ENCODE peak calls at places on chromosome 22, in seven cellular contexts. J is left lung, X is stomach, B is mammary epithelial cell, N is fibroblast of the aortic adventitia, V is AG10803, F is pancreas. A is an unnamed sample.

GRCh38 chr22:39173787-39174497 is 21.5 kb upstream of the CBX7 start:
- DNase-seq in B (no peak), F (no peak), V (no peak), X (no peak), N (no peak), J (no peak), A (no peak)

GRCh38 chr22:28398987-28399386 is 280.7 kb downstream of the TTC28 start:
- DNase-seq in B (no peak), V (no peak), N (peak; percentile 58), F (no peak), X (no peak), J (no peak), A (peak; percentile 60)

GRCh38 chr22:17235149-17235655 is 16.0 kb upstream of the ADA2 start:
- DNase-seq in J (no peak), F (no peak), N (no peak), V (no peak), X (no peak), B (no peak), A (no peak)

GRCh38 chr22:27962268-27963191 is 43.5 kb upstream of the PITPNB start:
- DNase-seq in V (peak; percentile 30), F (no peak), B (no peak), X (no peak), J (no peak), N (no peak), A (peak; percentile 45)

GRCh38 chr22:37310075-37310606 is 27.8 kb downstream of the CYTH4 start:
- DNase-seq in B (peak; percentile 58), V (no peak), J (no peak), X (no peak), F (no peak), N (no peak), A (no peak)

GRCh38 chr22:38271927-38272372 is 860 bp downstream of the TMEM184B start:
- DNase-seq in N (no peak), V (no peak), B (peak; percentile 60), J (peak; percentile 67), F (peak; percentile 65), X (peak; percentile 71), A (no peak)

GRCh38 chr22:23831781-23832180 is 7.0 kb downstream of the DERL3 start:
- DNase-seq in F (peak; percentile 49), V (no peak), N (no peak), J (no peak), B (no peak), X (no peak), A (no peak)

GRCh38 chr22:43823911-43824665 is 12.0 kb upstream of the EFCAB6 start:
- DNase-seq in X (peak; percentile 21), B (no peak), N (no peak), J (peak; percentile 22), V (no peak), F (peak; percentile 35), A (no peak)

GRCh38 chr22:38718414-38718813 is 12.7 kb downstream of the GTPBP1 start:
- DNase-seq in X (peak; percentile 66), B (peak; percentile 76), N (peak; percentile 72), J (peak; percentile 74), V (peak; percentile 78), F (no peak), A (peak; percentile 83)

GRCh38 chr22:34111210-34111824 is 191.0 kb upstream of the LARGE1 start:
- DNase-seq in F (no peak), J (no peak), N (peak; percentile 6), V (peak; percentile 11), X (peak; percentile 33), B (peak; percentile 17), A (peak; percentile 3)

GRCh38 chr22:39234157-39234793 is 10.5 kb downstream of the PDGFB start:
- DNase-seq in N (no peak), F (no peak), J (no peak), X (no peak), B (no peak), V (no peak), A (peak; percentile 25)

GRCh38 chr22:26568207-26568706 is 21.7 kb downstream of the TPST2 start:
- DNase-seq in F (no peak), X (no peak), B (peak; percentile 97), N (no peak), V (peak; percentile 20), J (no peak), A (peak; percentile 77)

GRCh38 chr22:43829904-43830851 is 18.1 kb upstream of the EFCAB6 start:
- DNase-seq in B (no peak), X (no peak), N (peak; percentile 80), F (peak; percentile 43), J (peak; percentile 31), V (peak; percentile 86), A (peak; percentile 60)

GRCh38 chr22:48070760-48071159 is 1308.3 kb downstream of the TBC1D22A start:
- DNase-seq in X (no peak), J (no peak), F (no peak), B (no peak), N (no peak), V (no peak), A (no peak)

GRCh38 chr22:22907551-22908494 is 20.2 kb downstream of the IGLL5 start:
- DNase-seq in J (no peak), V (no peak), N (no peak), B (no peak), X (no peak), F (no peak), A (no peak)

GRCh38 chr22:40547729-40548143 is 88.8 kb downstream of the MRTFA start:
- DNase-seq in V (no peak), B (no peak), N (no peak), J (no peak), F (no peak), X (no peak), A (no peak)

GRCh38 chr22:40679249-40679963 is at the start of gene MCHR1:
- DNase-seq in N (no peak), J (no peak), X (no peak), V (no peak), F (no peak), B (no peak), A (no peak)

GRCh38 chr22:24968066-24968561 is 15.6 kb downstream of the KIAA1671 start:
- DNase-seq in V (peak; percentile 32), F (no peak), B (peak; percentile 71), J (no peak), N (peak; percentile 51), X (no peak), A (no peak)

GRCh38 chr22:22593964-22594656 is 35.0 kb upstream of the PRAME start:
- DNase-seq in F (peak; percentile 70), N (peak; percentile 59), B (peak; percentile 8), V (peak; percentile 44), J (no peak), X (peak; percentile 30), A (peak; percentile 51)

GRCh38 chr22:21030621-21031544 is 1.5 kb downstream of the SLC7A4 start:
- DNase-seq in X (no peak), B (no peak), N (no peak), F (no peak), V (no peak), J (no peak), A (no peak)

GRCh38 chr22:21033895-21034294 is 1.5 kb upstream of the SLC7A4 start:
- DNase-seq in B (no peak), N (no peak), X (no peak), F (no peak), V (peak; percentile 21), J (no peak), A (no peak)

GRCh38 chr22:21032843-21033688 is 705 bp upstream of the SLC7A4 start:
- DNase-seq in J (no peak), F (no peak), N (no peak), X (no peak), V (peak; percentile 75), B (no peak), A (no peak)

GRCh38 chr22:21031545-21032036 is 770 bp downstream of the SLC7A4 start:
- DNase-seq in N (no peak), X (no peak), V (no peak), B (no peak), F (no peak), J (no peak), A (no peak)

GRCh38 chr22:21032037-21032842 is at the start of gene SLC7A4:
- DNase-seq in B (no peak), N (no peak), F (no peak), X (peak; percentile 27), J (no peak), V (no peak), A (peak; percentile 21)
- H3K4me3 ChIP-seq in B (no peak within 1 kb of the TSS), N (peak within 1 kb of the TSS; percentile 9), F (no peak within 1 kb of the TSS), X (peak within 1 kb of the TSS; percentile 45), J (no peak within 1 kb of the TSS), V (peak within 1 kb of the TSS; percentile 27), A (peak within 1 kb of the TSS; percentile 43)

GRCh38 chr22:41891407-41891806 is 23.5 kb downstream of the SHISA8 start:
- DNase-seq in X (no peak), J (no peak), B (no peak), F (no peak), V (no peak), N (no peak), A (no peak)
- TF ChIP-seq CTCF in X (no peak), J (no peak), B (no peak), F (no peak), V (no peak), N (no peak), A (no peak)

GRCh38 chr22:46065733-46066454 is 84.4 kb upstream of the PPARA start:
- DNase-seq in X (no peak), F (no peak), B (peak; percentile 46), V (peak; percentile 9), J (no peak), N (peak; percentile 59), A (peak; percentile 44)

GRCh38 chr22:46064966-46065666 is 85.2 kb upstream of the PPARA start:
- DNase-seq in J (no peak), F (peak; percentile 52), N (peak; percentile 71), V (peak; percentile 43), B (peak; percentile 58), X (peak; percentile 23), A (peak; percentile 56)

GRCh38 chr22:46067159-46068111 is 82.9 kb upstream of the PPARA start:
- DNase-seq in V (peak; percentile 40), B (peak; percentile 55), X (peak; percentile 21), N (peak; percentile 68), J (peak; percentile 29), F (peak; percentile 53), A (peak; percentile 70)

GRCh38 chr22:46068176-46068907 is 82.0 kb upstream of the PPARA start:
- DNase-seq in J (no peak), F (no peak), N (peak; percentile 63), X (no peak), V (no peak), B (no peak), A (no peak)

DNA sequence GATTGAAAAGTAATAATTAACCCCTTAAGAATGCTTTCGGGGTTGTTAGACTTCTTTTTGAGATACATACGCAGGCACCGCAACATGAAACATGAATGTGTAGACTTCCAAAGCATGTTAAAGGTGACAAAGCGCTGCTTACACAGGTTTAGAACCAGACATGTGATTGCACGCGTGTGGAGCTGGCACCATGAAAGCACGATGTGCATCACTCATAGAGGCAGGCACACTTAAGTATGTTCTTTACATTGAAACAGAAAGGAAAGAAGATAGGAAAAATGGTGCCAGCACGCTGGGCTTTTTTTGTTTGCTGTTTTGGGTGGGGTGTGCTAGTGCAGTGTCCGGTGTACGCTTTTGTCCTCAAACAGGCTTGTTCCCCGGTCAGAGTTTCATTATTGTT is 83.6 kb upstream of the PPARA start:
- DNase-seq in B (peak; percentile 74), N (peak; percentile 70), V (peak; percentile 59), J (peak; percentile 24), X (peak; percentile 44), F (peak; percentile 52), A (peak; percentile 73)
- H3K4me3 ChIP-seq in B (peak overlapping the region; percentile 48), N (peak overlapping the region; percentile 49), V (peak overlapping the region; percentile 74), J (no peak overlapping the region), X (peak overlapping the region; percentile 37), F (no peak overlapping the region), A (peak overlapping the region; percentile 7)

DNA sequence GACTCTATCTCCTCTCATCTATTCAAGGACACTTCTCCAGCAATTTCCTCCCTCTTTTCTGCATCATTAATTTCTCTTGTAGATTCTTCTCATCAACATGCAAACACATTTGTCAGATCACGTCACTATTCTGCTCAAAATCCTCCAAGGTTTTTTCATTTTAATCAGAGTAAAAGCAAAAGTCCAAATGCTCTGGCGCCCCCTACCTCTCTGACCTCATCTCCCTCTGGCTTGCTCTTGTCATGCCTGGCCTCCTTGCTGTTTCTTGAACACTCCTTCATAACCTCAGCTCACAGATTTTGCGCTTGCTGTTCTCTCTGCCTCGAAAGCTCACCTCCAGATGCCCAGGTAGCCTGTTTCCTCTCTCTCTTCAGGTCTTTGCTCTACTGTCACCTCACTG is 22.4 kb downstream of the RTCB start:
- DNase-seq in V (no peak), J (no peak), X (no peak), F (no peak), B (no peak), N (peak; percentile 20), A (peak; percentile 8)
- TF ChIP-seq CTCF in V (peak; percentile 39), J (no peak), X (no peak), F (no peak), B (peak; percentile 26), N (peak; percentile 42), A (peak; percentile 50)